ENCODE peak calls at places on chromosomes 3 and 15, in four cellular contexts. C is K562, R is A549, Z is HepG2. E is an unnamed sample.
A peak's percentile ranks its signal among the peaks of the same experiment; 100 is the strongest.

GRCh38 chr3:195208183-195208582 is 62.8 kb downstream of the XXYLT1 start:
- DNase-seq in Z (no peak), C (no peak), R (no peak), E (no peak)

GRCh38 chr3:33050084-33050653 is 46.8 kb downstream of the GLB1 start:
- DNase-seq in R (no peak), Z (no peak), C (no peak), E (no peak)

GRCh38 chr3:64209866-64210609 is 15.2 kb downstream of the PRICKLE2 start:
- DNase-seq in C (no peak), R (no peak), Z (no peak), E (no peak)

GRCh38 chr3:1326546-1326945 is 233.7 kb downstream of the CNTN6 start:
- DNase-seq in Z (no peak), R (no peak), C (no peak), E (no peak)

GRCh38 chr15:58628206-58629057 is 121.1 kb downstream of the ADAM10 start:
- DNase-seq in R (no peak), Z (no peak), C (no peak), E (peak; percentile 13)

GRCh38 chr3:138437281-138437680 is 2.9 kb downstream of the ESYT3 start:
- DNase-seq in C (no peak), R (no peak), Z (no peak), E (no peak)

GRCh38 chr3:99960123-99960878 is 142.6 kb downstream of the CMSS1 start:
- DNase-seq in Z (no peak), C (no peak), R (no peak), E (no peak)

GRCh38 chr3:156675744-156676466 is 1.5 kb downstream of the TIPARP start:
- DNase-seq in Z (peak; percentile 24), C (no peak), R (peak; percentile 75), E (peak; percentile 52)

GRCh38 chr15:68817304-68818087 is 3.2 kb downstream of the ANP32A start:
- DNase-seq in Z (peak; percentile 37), R (peak; percentile 73), C (peak; percentile 61), E (peak; percentile 86)

GRCh38 chr3:192039593-192039992 is 578.6 kb downstream of the PYDC2 start:
- DNase-seq in Z (no peak), C (no peak), R (no peak), E (no peak)

GRCh38 chr15:68224546-68225250 is 4.8 kb downstream of the CLN6 start:
- DNase-seq in Z (no peak), R (no peak), C (peak; percentile 5), E (peak; percentile 56)

GRCh38 chr15:63595688-63596087 is 1.5 kb upstream of the FBXL22 start:
- DNase-seq in Z (no peak), C (no peak), R (no peak), E (no peak)

GRCh38 chr3:38992117-38992779 is 59.5 kb downstream of the SCN11A start:
- DNase-seq in R (peak; percentile 46), Z (no peak), C (no peak), E (no peak)

GRCh38 chr3:4852780-4853748 is 126.2 kb upstream of the BHLHE40 start:
- DNase-seq in R (no peak), Z (no peak), C (no peak), E (no peak)

GRCh38 chr15:65085990-65086679 is 9.6 kb downstream of the KBTBD13 start:
- DNase-seq in Z (peak; percentile 72), C (peak; percentile 58), R (peak; percentile 64), E (peak; percentile 46)

GRCh38 chr3:107676469-107677309 is 153.9 kb downstream of the BBX start:
- DNase-seq in Z (peak; percentile 31), C (peak; percentile 4), R (peak; percentile 16), E (peak; percentile 31)

GRCh38 chr15:58269455-58270414 is 131.6 kb downstream of the AQP9 start:
- DNase-seq in R (peak; percentile 71), Z (peak; percentile 71), C (peak; percentile 28), E (peak; percentile 79)

GRCh38 chr3:151845506-151845905 is 27.9 kb upstream of the SUCNR1 start:
- DNase-seq in R (no peak), Z (no peak), C (no peak), E (no peak)

GRCh38 chr15:81239190-81239589 is 42.5 kb downstream of the IL16 start:
- DNase-seq in Z (no peak), C (no peak), R (no peak), E (no peak)

GRCh38 chr3:194485471-194485875 is 1.3 kb downstream of the ATP13A3 start:
- DNase-seq in Z (no peak), C (no peak), R (no peak), E (no peak)

GRCh38 chr3:50268703-50269451 is at the start of gene SEMA3B:
- DNase-seq in R (peak; percentile 73), Z (peak; percentile 71), C (no peak), E (no peak)
- TF ChIP-seq POLR2A in R (no peak), Z (no peak), C (no peak), E (no peak)

GRCh38 chr3:184399410-184399809 is 19.6 kb downstream of the CHRD start:
- DNase-seq in C (no peak), R (peak; percentile 42), Z (no peak), E (no peak)
- TF ChIP-seq MYC in C (no peak), R (no peak), Z (no peak), E (no peak)

GRCh38 chr15:62242999-62243398 is 77.9 kb upstream of the C2CD4B start:
- DNase-seq in R (no peak), Z (no peak), C (no peak), E (no peak)
- TF ChIP-seq POLR2A in R (no peak), Z (no peak), C (no peak), E (no peak)

GRCh38 chr15:57084178-57084577 is 165.7 kb downstream of the TCF12 start:
- DNase-seq in Z (no peak), C (no peak), R (no peak), E (no peak)
- TF ChIP-seq MYC in Z (no peak), C (no peak), R (no peak), E (no peak)